ENCODE peak calls at places on chromosomes 4 and X, in nine cellular contexts. L is adipocyte, E is hepatocyte, D is heart left ventricle, N is gastrocnemius medialis, G is SJSA1, U is cardiac fibroblast, S is stomach, H is fibroblast of lung. Z is an unnamed sample.
A peak's percentile ranks its signal among the peaks of the same experiment; 100 is the strongest.

GRCh38 chrX:3326721-3327120 is 19.7 kb downstream of the MXRA5 start:
- DNase-seq in L (peak; percentile 76), E (no peak), D (no peak), N (no peak), G (no peak), U (no peak), S (no peak), H (no peak), Z (no peak)

GRCh38 chr4:8038702-8039251 is 99.1 kb upstream of the AFAP1 start:
- DNase-seq in L (no peak), E (no peak), D (no peak), N (no peak), G (no peak), U (no peak), S (no peak), H (no peak), Z (no peak)

GRCh38 chr4:83440148-83440814 is 15.3 kb downstream of the HELQ start:
- DNase-seq in L (no peak), E (no peak), D (no peak), N (no peak), G (no peak), U (no peak), S (no peak), H (no peak), Z (no peak)

GRCh38 chrX:33336783-33337182 is 125.4 kb upstream of the DMD start:
- DNase-seq in L (peak; percentile 2), E (peak; percentile 58), D (no peak), N (no peak), G (no peak), U (peak; percentile 44), S (no peak), H (peak; percentile 39), Z (no peak)

GRCh38 chrX:153624196-153625091 is 22.6 kb upstream of the DUSP9 start:
- DNase-seq in L (no peak), E (no peak), D (no peak), N (no peak), G (no peak), U (no peak), S (no peak), H (no peak), Z (no peak)

GRCh38 chr4:8547912-8548730 is 32.1 kb upstream of the GPR78 start:
- DNase-seq in L (no peak), E (no peak), D (no peak), N (no peak), G (peak; percentile 96), U (no peak), S (no peak), H (no peak), Z (no peak)

GRCh38 chr4:153212755-153213154 is 8.5 kb downstream of the TRIM2 start:
- DNase-seq in L (peak; percentile 39), E (no peak), D (no peak), N (no peak), G (no peak), U (no peak), S (no peak), H (no peak), Z (no peak)

GRCh38 chr4:37561803-37562207 is 124.4 kb downstream of the RELL1 start:
- DNase-seq in L (no peak), E (peak; percentile 49), D (no peak), N (no peak), G (no peak), U (peak; percentile 26), S (no peak), H (peak; percentile 5), Z (no peak)

GRCh38 chr4:145279122-145279960 is 99.0 kb upstream of the OTUD4 start:
- DNase-seq in L (peak; percentile 40), E (no peak), D (no peak), N (no peak), G (peak; percentile 47), U (peak; percentile 75), S (no peak), H (peak; percentile 63), Z (no peak)

GRCh38 chr4:39587881-39588280 is 50.8 kb downstream of the SMIM14 start:
- DNase-seq in L (peak; percentile 54), E (no peak), D (no peak), N (no peak), G (no peak), U (peak; percentile 54), S (no peak), H (no peak), Z (no peak)

GRCh38 chr4:40587351-40587750 is 42.3 kb downstream of the RBM47 start:
- DNase-seq in L (peak; percentile 50), E (no peak), D (no peak), N (no peak), G (no peak), U (no peak), S (no peak), H (no peak), Z (no peak)

GRCh38 chrX:41209853-41210252 is 124.1 kb upstream of the DDX3X start:
- DNase-seq in L (no peak), E (no peak), D (no peak), N (no peak), G (no peak), U (no peak), S (no peak), H (no peak), Z (no peak)

GRCh38 chr4:144399927-144400326 is 246.0 kb upstream of the HHIP start:
- DNase-seq in L (peak; percentile 91), E (peak; percentile 10), D (no peak), N (no peak), G (peak; percentile 83), U (peak; percentile 86), S (no peak), H (peak; percentile 82), Z (no peak)

GRCh38 chr4:41346306-41347061 is 89.8 kb downstream of the UCHL1 start:
- DNase-seq in L (peak; percentile 74), E (peak; percentile 21), D (no peak), N (no peak), G (no peak), U (no peak), S (no peak), H (no peak), Z (no peak)

GRCh38 chr4:16579866-16580265 is 318.6 kb downstream of the LDB2 start:
- DNase-seq in L (peak; percentile 62), E (no peak), D (no peak), N (no peak), G (no peak), U (no peak), S (no peak), H (no peak), Z (no peak)

GRCh38 chr4:2296621-2297601 is 35.0 kb upstream of the MXD4 start:
- DNase-seq in L (no peak), E (peak; percentile 9), D (no peak), N (no peak), G (no peak), U (no peak), S (no peak), H (no peak), Z (no peak)

GRCh38 chr4:42445038-42445437 is 47.8 kb downstream of the SHISA3 start:
- DNase-seq in L (no peak), E (no peak), D (no peak), N (no peak), G (no peak), U (no peak), S (no peak), H (no peak), Z (no peak)
- H3K4me3 ChIP-seq in L (no peak overlapping the region), E (no peak overlapping the region), D (no peak overlapping the region), N (no peak overlapping the region), G (no peak overlapping the region), U (no peak overlapping the region), S (no peak overlapping the region), H (no peak overlapping the region), Z (no peak overlapping the region)

GRCh38 chr4:27638163-27638915 is 777.7 kb downstream of the STIM2 start:
- DNase-seq in L (no peak), E (no peak), D (no peak), N (no peak), G (no peak), U (no peak), S (no peak), H (no peak), Z (no peak)

GRCh38 chr4:27648416-27648815 is 787.8 kb downstream of the STIM2 start:
- DNase-seq in L (no peak), E (no peak), D (no peak), N (no peak), G (no peak), U (no peak), S (no peak), H (no peak), Z (no peak)

GRCh38 chr4:27643101-27643500 is 782.5 kb downstream of the STIM2 start:
- DNase-seq in L (no peak), E (no peak), D (no peak), N (no peak), G (no peak), U (no peak), S (no peak), H (no peak), Z (no peak)
- H3K4me3 ChIP-seq in L (no peak overlapping the region), E (no peak overlapping the region), D (no peak overlapping the region), N (no peak overlapping the region), G (no peak overlapping the region), U (no peak overlapping the region), S (no peak overlapping the region), H (no peak overlapping the region), Z (no peak overlapping the region)

GRCh38 chrX:143634373-143634685 is 1.6 kb downstream of the SLITRK4 start:
- DNase-seq in L (no peak), E (no peak), D (no peak), N (peak; percentile 16), G (no peak), U (no peak), S (no peak), H (no peak), Z (no peak)
- H3K4me3 ChIP-seq in L (peak overlapping the region; percentile 76), E (peak overlapping the region; percentile 45), D (peak overlapping the region; percentile 55), N (peak overlapping the region; percentile 52), G (no peak overlapping the region), U (peak overlapping the region; percentile 36), S (peak overlapping the region; percentile 51), H (no peak overlapping the region), Z (peak overlapping the region; percentile 58)

GRCh38 chr4:138233313-138233712 is 8.8 kb downstream of the SLC7A11 start:
- DNase-seq in L (no peak), E (no peak), D (no peak), N (no peak), G (no peak), U (no peak), S (no peak), H (no peak), Z (no peak)

GRCh38 chr4:138235419-138235952 is 6.7 kb downstream of the SLC7A11 start:
- DNase-seq in L (peak; percentile 92), E (no peak), D (no peak), N (no peak), G (no peak), U (peak; percentile 91), S (no peak), H (peak; percentile 93), Z (no peak)

GRCh38 chr4:138238521-138239292 is 3.4 kb downstream of the SLC7A11 start:
- DNase-seq in L (no peak), E (no peak), D (no peak), N (no peak), G (no peak), U (no peak), S (no peak), H (no peak), Z (no peak)

GRCh38 chr4:138234254-138234653 is 7.9 kb downstream of the SLC7A11 start:
- DNase-seq in L (no peak), E (no peak), D (no peak), N (no peak), G (no peak), U (no peak), S (no peak), H (no peak), Z (no peak)

DNA sequence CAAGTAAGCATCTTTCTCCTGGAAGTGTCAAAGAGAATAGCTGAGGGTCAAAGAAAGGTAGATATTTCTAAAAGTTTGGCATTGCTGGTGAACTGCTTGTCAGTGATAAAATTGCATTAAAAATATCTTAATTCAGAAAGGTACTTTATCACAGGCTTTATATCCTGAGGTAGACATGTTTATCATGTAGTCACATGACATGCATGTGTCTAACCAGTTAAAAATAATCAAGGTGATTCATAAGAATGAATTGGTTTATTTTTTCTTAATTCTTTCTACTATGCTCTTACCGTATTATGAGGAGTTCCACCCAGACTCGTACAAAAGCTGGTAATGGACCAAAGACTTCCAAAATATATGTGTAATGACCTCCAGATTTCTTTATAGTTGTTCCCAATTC is 6.1 kb downstream of the SLC7A11 start:
- DNase-seq in L (peak; percentile 33), E (no peak), D (no peak), N (no peak), G (no peak), U (no peak), S (no peak), H (peak; percentile 20), Z (no peak)
- H3K4me3 ChIP-seq in L (no peak overlapping the region), E (no peak overlapping the region), D (no peak overlapping the region), N (no peak overlapping the region), G (no peak overlapping the region), U (no peak overlapping the region), S (no peak overlapping the region), H (no peak overlapping the region), Z (no peak overlapping the region)

Z was measured in left ventricle myocardium inferior.